ENCODE peak calls at places on chromosomes 4 and X, in four cellular contexts. One of them, this sample, is unnamed.

GRCh38 chrX:1851527-1851926 is 236.7 kb downstream of the ASMT start:
- DNase-seq in A549: no peak
- DNase-seq in H1: no peak
- DNase-seq in HepG2: no peak
- DNase-seq in this sample: no peak

GRCh38 chrX:148193759-148194158 is 212.6 kb downstream of the FMR1NB start:
- DNase-seq in A549: no peak
- DNase-seq in H1: no peak
- DNase-seq in HepG2: no peak
- DNase-seq in this sample: no peak

GRCh38 chrX:150465856-150466775 is 102.3 kb upstream of the MTM1 start:
- DNase-seq in A549: no peak
- DNase-seq in HepG2: no peak
- DNase-seq in H1: no peak
- DNase-seq in this sample: no peak

GRCh38 chr4:40152642-40153041 is 44.2 kb upstream of the RHOH start:
- DNase-seq in A549: no peak
- DNase-seq in HepG2: no peak
- DNase-seq in H1: no peak
- DNase-seq in this sample: no peak

GRCh38 chr4:104491826-104492771 is 2.6 kb downstream of the CXXC4 start:
- DNase-seq in A549: peak; percentile 4
- DNase-seq in H1: peak; percentile 47
- DNase-seq in HepG2: no peak
- DNase-seq in this sample: no peak

GRCh38 chr4:158159054-158159717 is 13.6 kb downstream of the GASK1B start:
- DNase-seq in HepG2: no peak
- DNase-seq in H1: no peak
- DNase-seq in A549: no peak
- DNase-seq in this sample: no peak

GRCh38 chr4:184621518-184621917 is 27.7 kb downstream of the CASP3 start:
- DNase-seq in H1: no peak
- DNase-seq in HepG2: peak; percentile 48
- DNase-seq in A549: no peak
- DNase-seq in this sample: no peak

GRCh38 chr4:98374643-98375042 is 113.5 kb downstream of the RAP1GDS1 start:
- DNase-seq in HepG2: no peak
- DNase-seq in H1: no peak
- DNase-seq in A549: no peak
- DNase-seq in this sample: no peak

GRCh38 chrX:153500676-153501280 is 6.0 kb downstream of the BGN start:
- DNase-seq in HepG2: no peak
- DNase-seq in H1: no peak
- DNase-seq in A549: no peak
- DNase-seq in this sample: no peak

GRCh38 chr4:102758241-102758871 is 2.4 kb downstream of the MANBA start:
- DNase-seq in A549: no peak
- DNase-seq in H1: no peak
- DNase-seq in HepG2: no peak
- DNase-seq in this sample: no peak

GRCh38 chr4:43843501-43843900 is 605.1 kb downstream of the KCTD8 start:
- DNase-seq in A549: no peak
- DNase-seq in H1: no peak
- DNase-seq in HepG2: peak; percentile 6
- DNase-seq in this sample: no peak
- TF ChIP-seq KDM1A in A549: no peak
- TF ChIP-seq KDM1A in H1: no peak
- TF ChIP-seq KDM1A in HepG2: no peak
- TF ChIP-seq KDM1A in this sample: no peak

DNA sequence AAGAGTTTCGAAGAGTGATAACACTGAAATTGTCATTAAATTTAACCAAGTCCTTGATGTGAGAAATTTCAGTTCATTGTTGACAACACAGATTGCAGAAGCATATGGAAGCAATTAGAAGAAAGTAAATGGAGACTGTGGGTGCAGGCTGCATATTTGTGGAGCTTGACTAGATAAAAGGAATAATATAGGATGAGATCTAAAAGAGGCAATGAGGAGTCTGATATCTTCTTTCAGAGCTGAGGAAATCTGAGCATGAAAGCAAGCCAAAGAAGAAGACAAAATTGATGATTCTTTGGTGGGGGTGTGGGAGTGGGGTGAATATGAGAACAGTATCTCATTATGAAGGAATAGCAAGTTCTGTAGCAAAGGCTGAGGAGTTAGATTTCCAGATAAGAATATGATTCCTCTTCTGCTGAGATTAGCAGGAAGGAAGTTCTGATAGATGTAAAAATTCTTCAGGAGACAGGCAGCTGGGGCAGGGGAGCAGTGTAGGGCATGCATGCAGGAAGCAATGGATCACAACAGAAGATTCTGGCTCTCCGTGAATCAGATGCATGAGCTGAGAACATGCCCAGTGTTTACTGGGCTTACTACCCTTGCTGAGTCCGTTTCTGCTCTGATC is 6.1 kb upstream of the PDHA2 start:
- DNase-seq in HepG2: no peak
- DNase-seq in H1: no peak
- DNase-seq in A549: no peak
- DNase-seq in this sample: no peak
- TF ChIP-seq JUN in HepG2: no peak
- TF ChIP-seq JUN in H1: no peak
- TF ChIP-seq JUN in A549: no peak
- TF ChIP-seq JUN in this sample: no peak

GRCh38 chr4:109473824-109474223 is 40.2 kb downstream of the SEC24B start:
- DNase-seq in HepG2: no peak
- DNase-seq in A549: no peak
- DNase-seq in H1: no peak
- DNase-seq in this sample: no peak

GRCh38 chr4:109469915-109470314 is 36.3 kb downstream of the SEC24B start:
- DNase-seq in A549: no peak
- DNase-seq in HepG2: no peak
- DNase-seq in H1: no peak
- DNase-seq in this sample: no peak

DNA sequence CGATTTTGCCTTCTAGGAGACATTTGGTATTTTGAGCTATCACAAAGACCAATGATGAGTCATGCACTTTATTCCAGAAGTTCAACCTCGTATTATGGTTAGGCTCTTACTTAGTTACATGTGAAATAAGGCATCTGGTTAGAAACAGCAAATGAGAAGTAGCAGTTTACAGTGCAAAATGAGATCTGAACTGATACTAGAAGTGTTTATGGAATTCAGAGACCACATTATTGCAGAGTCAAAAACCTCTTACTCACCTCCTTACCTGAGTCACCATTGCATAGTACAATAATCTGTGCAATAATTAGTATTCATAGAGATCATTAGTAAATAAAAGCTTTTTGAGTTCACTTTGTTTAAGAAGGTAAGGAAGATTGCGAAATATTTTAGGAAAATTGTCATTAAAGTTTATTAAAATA is 38.7 kb downstream of the SEC24B start:
- DNase-seq in A549: no peak
- DNase-seq in HepG2: no peak
- DNase-seq in H1: no peak
- DNase-seq in this sample: peak; percentile 7
- TF ChIP-seq KDM1A in A549: no peak
- TF ChIP-seq KDM1A in HepG2: no peak
- TF ChIP-seq KDM1A in H1: no peak
- TF ChIP-seq KDM1A in this sample: no peak

GRCh38 chr4:19739101-19739651 is 512.5 kb upstream of the SLIT2 start:
- DNase-seq in H1: no peak
- DNase-seq in A549: no peak
- DNase-seq in HepG2: no peak
- DNase-seq in this sample: no peak
- TF ChIP-seq JUN in H1: no peak
- TF ChIP-seq JUN in A549: no peak
- TF ChIP-seq JUN in HepG2: no peak
- TF ChIP-seq JUN in this sample: no peak

DNA sequence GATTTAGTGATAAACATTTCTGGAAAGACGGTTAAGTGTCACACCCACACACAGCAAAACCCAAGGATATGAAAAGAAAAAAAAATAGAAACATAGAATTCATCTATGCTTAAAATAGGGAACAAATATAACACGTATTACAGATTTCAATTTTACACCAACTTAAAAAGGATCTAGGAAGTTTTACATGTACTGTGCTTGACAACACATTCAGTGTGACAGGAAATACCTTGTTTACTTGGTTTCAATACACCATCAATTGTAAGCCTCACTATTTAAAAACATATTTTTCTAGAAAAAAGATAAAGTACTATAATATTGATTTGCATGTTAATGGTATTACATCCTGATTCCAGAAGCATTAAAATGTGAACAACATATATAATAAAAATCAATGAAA is 77.0 kb upstream of the SPRY1 start:
- DNase-seq in H1: no peak
- DNase-seq in HepG2: no peak
- DNase-seq in A549: no peak
- DNase-seq in this sample: no peak
- TF ChIP-seq KDM1A in H1: no peak
- TF ChIP-seq KDM1A in HepG2: no peak
- TF ChIP-seq KDM1A in A549: no peak
- TF ChIP-seq KDM1A in this sample: no peak

GRCh38 chrX:47704736-47705135 is 45.8 kb upstream of the UXT start:
- DNase-seq in H1: no peak
- DNase-seq in HepG2: no peak
- DNase-seq in A549: no peak
- DNase-seq in this sample: no peak

GRCh38 chrX:47707031-47707780 is 48.2 kb upstream of the UXT start:
- DNase-seq in A549: no peak
- DNase-seq in HepG2: no peak
- DNase-seq in H1: no peak
- DNase-seq in this sample: peak; percentile 58

DNA sequence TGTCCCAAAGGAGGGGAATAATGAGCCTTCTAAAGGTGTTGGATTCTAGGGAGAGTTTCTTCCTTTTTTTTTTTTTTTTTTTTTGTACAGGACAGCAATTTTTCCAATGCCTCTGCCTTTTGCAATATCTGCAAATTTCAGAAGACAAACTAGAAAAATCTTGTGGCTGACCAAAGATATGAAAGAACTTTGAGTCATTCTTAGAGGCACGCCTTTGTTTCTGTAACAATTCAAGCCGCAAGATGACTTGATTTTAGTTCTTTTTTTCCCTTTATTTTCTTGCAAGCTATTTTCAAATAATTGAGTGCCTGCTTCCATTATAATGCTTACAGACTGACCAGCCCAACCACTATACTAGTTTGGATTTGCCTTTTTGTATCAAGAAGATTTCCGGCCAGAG is 47.6 kb upstream of the UXT start:
- DNase-seq in H1: no peak
- DNase-seq in HepG2: no peak
- DNase-seq in A549: no peak
- DNase-seq in this sample: no peak
- TF ChIP-seq JUN in H1: no peak
- TF ChIP-seq JUN in HepG2: no peak
- TF ChIP-seq JUN in A549: no peak
- TF ChIP-seq JUN in this sample: no peak

GRCh38 chr4:173367285-173367684 is 3.5 kb upstream of the SAP30 start:
- DNase-seq in A549: no peak
- DNase-seq in HepG2: no peak
- DNase-seq in H1: no peak
- DNase-seq in this sample: no peak
- TF ChIP-seq KDM1A in A549: no peak
- TF ChIP-seq KDM1A in HepG2: no peak
- TF ChIP-seq KDM1A in H1: no peak
- TF ChIP-seq KDM1A in this sample: no peak

DNA sequence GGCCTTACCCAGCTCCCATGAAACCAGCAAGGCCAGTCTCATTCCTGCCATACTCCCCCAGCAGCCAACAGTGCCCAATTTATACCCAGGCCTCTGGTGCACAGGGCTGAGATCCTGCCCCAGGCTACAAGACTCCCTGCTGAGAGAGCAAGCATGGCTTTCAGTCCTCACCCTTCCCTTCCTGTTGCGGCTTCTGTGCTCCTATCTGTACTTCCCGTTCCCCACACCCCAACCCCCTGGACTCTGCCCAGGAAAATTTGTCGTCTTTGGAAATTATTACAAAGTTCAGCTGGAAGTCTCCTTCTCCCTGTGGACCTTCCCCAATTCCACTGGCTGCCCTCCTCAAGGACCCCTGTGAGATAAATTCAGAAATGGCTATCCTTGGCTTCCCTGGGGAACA is 84.1 kb upstream of the GK2 start:
- DNase-seq in HepG2: no peak
- DNase-seq in H1: no peak
- DNase-seq in A549: no peak
- DNase-seq in this sample: no peak
- TF ChIP-seq JUN in HepG2: no peak
- TF ChIP-seq JUN in H1: no peak
- TF ChIP-seq JUN in A549: no peak
- TF ChIP-seq JUN in this sample: no peak

GRCh38 chr4:2432004-2432403 is 13.2 kb downstream of the CFAP99 start:
- DNase-seq in H1: no peak
- DNase-seq in A549: no peak
- DNase-seq in HepG2: no peak
- DNase-seq in this sample: no peak

GRCh38 chr4:2436301-2436700 is 17.5 kb downstream of the CFAP99 start:
- DNase-seq in A549: no peak
- DNase-seq in H1: no peak
- DNase-seq in HepG2: no peak
- DNase-seq in this sample: no peak

GRCh38 chr4:2434420-2434819 is 15.7 kb downstream of the CFAP99 start:
- DNase-seq in HepG2: no peak
- DNase-seq in H1: no peak
- DNase-seq in A549: no peak
- DNase-seq in this sample: no peak

GRCh38 chr4:2433609-2434350 is 15.0 kb downstream of the CFAP99 start:
- DNase-seq in A549: no peak
- DNase-seq in H1: no peak
- DNase-seq in HepG2: no peak
- DNase-seq in this sample: no peak

DNA sequence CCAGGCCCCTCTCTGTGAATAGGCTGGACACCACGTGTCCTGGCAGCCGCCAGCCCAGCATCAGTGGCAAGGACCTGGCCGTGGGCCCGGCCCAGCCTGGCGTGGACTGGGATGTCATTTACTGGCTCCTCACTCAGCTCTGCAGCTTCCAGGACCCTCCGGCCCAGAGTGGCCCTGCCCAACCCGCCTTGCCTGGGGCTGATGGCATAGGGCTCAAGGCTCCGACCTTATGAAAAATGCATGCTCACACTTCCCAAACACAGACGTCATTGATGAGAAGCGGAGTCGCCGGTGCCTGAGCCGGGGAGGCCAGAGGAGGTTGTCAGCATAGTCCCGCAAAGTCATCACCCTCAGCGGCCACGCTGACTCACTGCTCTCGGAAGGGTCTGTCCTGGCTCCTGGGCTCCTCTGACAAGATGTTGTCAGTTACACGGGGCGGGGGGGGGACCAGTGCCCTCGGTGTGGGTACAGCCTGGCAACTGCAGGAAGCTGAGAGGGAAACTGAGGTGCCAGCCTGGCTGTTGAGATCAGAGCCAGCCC is 14.3 kb downstream of the CFAP99 start:
- DNase-seq in HepG2: no peak
- DNase-seq in H1: no peak
- DNase-seq in A549: no peak
- DNase-seq in this sample: peak; percentile 53
- TF ChIP-seq KDM1A in HepG2: no peak
- TF ChIP-seq KDM1A in H1: no peak
- TF ChIP-seq KDM1A in A549: no peak
- TF ChIP-seq KDM1A in this sample: no peak